ENCODE peak calls at places on chromosome 19, in seven cellular contexts. T is T-helper 17 cell; X is CD8-positive, alpha-beta T cell; C is cardiac fibroblast; K is H9; Z is GF-D8; D is stimulated activated CD4-positive, alpha-beta T cell treated with anti-CD3 and anti-CD28 coated beads, Interleukin-15, amount 100 ng/mL, for 1 hour. L is an unnamed sample.

GRCh38 chr19:29963576-29963975 is 21.5 kb downstream of the URI1 start:
- DNase-seq in T (no peak), Z (no peak), D (no peak), K (no peak), X (no peak), C (no peak), L (no peak)

GRCh38 chr19:19501798-19502197 is 13.6 kb downstream of the TSSK6 start:
- DNase-seq in K (no peak), T (no peak), Z (no peak), C (no peak), D (no peak), X (no peak), L (no peak)

GRCh38 chr19:58274771-58275199 is 4.0 kb upstream of the ZNF8 start:
- DNase-seq in C (peak), T (no peak), D (no peak), K (no peak), X (no peak), Z (no peak), L (no peak)

GRCh38 chr19:36489920-36490415 is 607 bp upstream of the ZNF566 start:
- DNase-seq in Z (peak), T (peak), D (no peak), K (peak), C (peak), X (peak), L (peak)

GRCh38 chr19:1683869-1684572 is 31.6 kb upstream of the TCF3 start:
- DNase-seq in X (no peak), D (no peak), C (no peak), K (no peak), Z (no peak), T (no peak), L (no peak)

GRCh38 chr19:50791594-50792245 is 1.5 kb downstream of the ACP4 start:
- DNase-seq in D (no peak), T (no peak), C (no peak), Z (no peak), K (no peak), X (no peak), L (no peak)

GRCh38 chr19:46904114-46905060 is 43.6 kb downstream of the ARHGAP35 start:
- DNase-seq in K (no peak), Z (no peak), X (no peak), C (peak), D (no peak), T (no peak), L (peak)

GRCh38 chr19:56398809-56399208 is 5.3 kb upstream of the ZNF583 start:
- DNase-seq in C (no peak), X (no peak), D (no peak), T (no peak), Z (no peak), K (no peak), L (no peak)

GRCh38 chr19:17931532-17932191 is 1.2 kb upstream of the CCDC124 start:
- DNase-seq in T (no peak), K (peak), Z (no peak), D (no peak), X (no peak), C (no peak), L (peak)

L was measured in islet precursor cell.